ENCODE peak calls at places on chromosomes 5 and 9, in eight cellular contexts. X is stomach; F is lower lobe of right lung; D is CD8-positive, alpha-beta memory T cell; Q is brain microvascular endothelial cell; I is iPS DF 6.9; C is CD4-positive, alpha-beta T cell; J is CD4-positive, alpha-beta memory T cell. M is an unnamed sample.

GRCh38 chr5:154756203-154756870 is 1.2 kb downstream of the LARP1 start:
- DNase-seq in Q (no peak), J (no peak), C (peak), F (peak), X (peak), D (peak), I (no peak), M (no peak)

GRCh38 chr5:16666140-16666860 is 49.5 kb upstream of the RETREG1 start:
- DNase-seq in X (no peak), J (no peak), Q (no peak), I (no peak), F (no peak), D (no peak), C (no peak), M (no peak)

GRCh38 chr9:5632540-5632939 is 3.6 kb downstream of the RIC1 start:
- DNase-seq in I (no peak), C (no peak), X (no peak), F (no peak), J (no peak), Q (no peak), D (no peak), M (no peak)

GRCh38 chr9:19102181-19102630 is 498 bp downstream of the HAUS6 start:
- DNase-seq in J (peak), Q (no peak), I (no peak), F (peak), X (no peak), C (peak), D (peak), M (peak)

GRCh38 chr5:172498431-172499129 is 44.3 kb upstream of the SH3PXD2B start:
- DNase-seq in Q (no peak), I (no peak), F (no peak), C (no peak), J (no peak), D (no peak), X (no peak), M (no peak)

GRCh38 chr9:107269254-107269653 is 13.8 kb upstream of the RAD23B start:
- DNase-seq in C (no peak), J (no peak), F (no peak), Q (no peak), D (no peak), I (no peak), X (no peak), M (no peak)

GRCh38 chr9:124504530-124505005 is 2.6 kb downstream of the NR5A1 start:
- DNase-seq in F (peak), C (no peak), X (no peak), I (no peak), Q (no peak), D (peak), J (no peak), M (no peak)

GRCh38 chr5:98179791-98180755 is 593.4 kb upstream of the RGMB start:
- DNase-seq in X (no peak), J (no peak), C (no peak), I (no peak), F (no peak), D (no peak), Q (peak), M (no peak)

GRCh38 chr5:16784843-16785791 is 151.0 kb downstream of the MYO10 start:
- DNase-seq in F (no peak), C (no peak), J (no peak), D (no peak), Q (no peak), I (no peak), X (no peak), M (no peak)

GRCh38 chr5:63101870-63102269 is 523.3 kb downstream of the LRRC70 start:
- DNase-seq in D (no peak), Q (no peak), J (no peak), X (no peak), I (no peak), C (no peak), F (no peak), M (no peak)

GRCh38 chr9:18208166-18209059 is 265.5 kb upstream of the ADAMTSL1 start:
- DNase-seq in Q (peak), X (peak), C (no peak), I (peak), D (no peak), J (no peak), F (no peak), M (no peak)

GRCh38 chr5:111223790-111224560 is at the start of gene CAMK4:
- DNase-seq in J (peak), I (peak), Q (peak), X (peak), F (peak), C (peak), D (peak), M (peak)

GRCh38 chr5:95843733-95844223 is 21.3 kb upstream of the GLRX start:
- DNase-seq in C (no peak), X (peak), I (no peak), F (peak), Q (no peak), D (no peak), J (no peak), M (no peak)

GRCh38 chr9:130172858-130173461 is 756 bp downstream of the NCS1 start:
- DNase-seq in Q (no peak), C (peak), J (no peak), D (peak), I (no peak), F (no peak), X (no peak), M (no peak)

GRCh38 chr5:138603521-138603920 is 28.3 kb upstream of the HSPA9 start:
- DNase-seq in F (no peak), C (no peak), J (no peak), I (no peak), Q (peak), X (no peak), D (no peak), M (no peak)

GRCh38 chr5:54063817-54064216 is 246.6 kb downstream of the ARL15 start:
- DNase-seq in J (no peak), D (no peak), I (no peak), C (no peak), F (no peak), X (no peak), Q (peak), M (no peak)

GRCh38 chr9:36162211-36162610 is 7.0 kb upstream of the CCIN start:
- DNase-seq in I (no peak), C (no peak), D (peak), J (no peak), Q (no peak), X (no peak), F (no peak), M (no peak)

GRCh38 chr5:39713224-39713911 is 288.6 kb upstream of the DAB2 start:
- DNase-seq in Q (no peak), D (no peak), I (no peak), J (no peak), X (no peak), C (no peak), F (no peak), M (no peak)

GRCh38 chr5:16713386-16713928 is 96.7 kb upstream of the RETREG1 start:
- DNase-seq in I (no peak), J (no peak), D (no peak), C (no peak), Q (peak), F (no peak), X (no peak), M (no peak)

GRCh38 chr9:92952861-92953620 is 5.7 kb downstream of the FGD3 start:
- DNase-seq in I (no peak), F (no peak), Q (no peak), C (no peak), X (no peak), D (no peak), J (no peak), M (no peak)

GRCh38 chr5:142143878-142144277 is 35.3 kb downstream of the NDFIP1 start:
- DNase-seq in I (no peak), X (no peak), D (no peak), Q (peak), F (no peak), J (peak), C (no peak), M (no peak)

GRCh38 chr5:44842491-44843282 is 33.9 kb downstream of the MRPS30 start:
- DNase-seq in J (no peak), D (no peak), F (no peak), C (no peak), Q (no peak), I (no peak), X (no peak), M (no peak)

GRCh38 chr9:83935276-83935890 is 14.2 kb upstream of the KIF27 start:
- DNase-seq in X (peak), C (no peak), F (no peak), Q (peak), I (no peak), D (no peak), J (no peak), M (no peak)

GRCh38 chr5:150529555-150529954 is 21.6 kb downstream of the NDST1 start:
- DNase-seq in I (no peak), J (no peak), Q (no peak), D (no peak), C (no peak), F (no peak), X (no peak), M (no peak)

GRCh38 chr5:158140120-158140778 is 281.3 kb upstream of the CLINT1 start:
- DNase-seq in C (no peak), F (no peak), D (no peak), J (no peak), X (no peak), Q (peak), I (no peak), M (no peak)

GRCh38 chr9:108645520-108645919 is 210.3 kb downstream of the ACTL7B start:
- DNase-seq in I (no peak), D (no peak), C (no peak), X (no peak), Q (no peak), J (no peak), F (no peak), M (no peak)

GRCh38 chr9:108639736-108640135 is 216.1 kb downstream of the ACTL7B start:
- DNase-seq in X (no peak), I (no peak), C (no peak), J (no peak), Q (no peak), F (no peak), D (no peak), M (no peak)

GRCh38 chr9:108640211-108640610 is 215.6 kb downstream of the ACTL7B start:
- DNase-seq in C (no peak), I (no peak), X (no peak), F (no peak), J (no peak), D (no peak), Q (no peak), M (no peak)

DNA sequence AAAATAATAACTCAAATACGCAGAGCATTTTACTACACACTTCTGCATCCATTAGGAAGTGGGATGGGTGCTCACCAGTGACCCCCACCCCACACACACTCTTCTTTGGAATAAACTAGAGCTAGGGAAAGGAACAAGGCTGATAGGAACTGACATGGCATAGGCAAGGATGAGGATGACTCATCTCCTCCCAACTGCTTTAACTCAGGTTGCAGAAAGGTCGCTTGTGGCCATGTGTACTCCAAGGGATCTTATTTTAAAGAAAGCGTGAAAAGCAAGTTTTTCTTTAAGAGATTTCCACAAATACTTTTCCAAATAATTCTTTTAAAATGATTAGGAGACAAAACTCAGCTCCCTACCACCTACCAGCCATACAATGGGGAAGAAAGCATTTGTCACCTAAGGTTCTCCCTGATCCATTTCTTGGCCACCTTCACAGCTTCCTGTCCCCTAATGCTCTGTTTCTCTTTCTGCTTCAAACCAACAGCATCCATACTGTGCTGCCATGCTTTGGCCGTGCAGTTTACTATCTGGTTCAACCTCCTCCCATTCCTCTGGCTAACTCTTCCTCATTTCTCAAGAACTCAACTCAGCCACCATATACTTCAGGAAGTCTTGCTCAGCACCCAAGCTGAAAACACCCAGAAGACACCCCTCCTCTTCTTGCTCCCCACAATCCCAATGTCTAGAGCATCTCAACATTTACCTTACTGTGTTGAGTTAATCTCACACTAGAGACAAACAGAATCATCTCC is 211.9 kb downstream of the ACTL7B start:
- DNase-seq in Q (peak), D (no peak), X (no peak), F (no peak), I (no peak), J (no peak), C (no peak), M (no peak)
- H3K27ac ChIP-seq in Q (no peak), D (no peak), X (no peak), F (no peak), I (no peak), J (no peak), C (no peak), M (no peak)

DNA sequence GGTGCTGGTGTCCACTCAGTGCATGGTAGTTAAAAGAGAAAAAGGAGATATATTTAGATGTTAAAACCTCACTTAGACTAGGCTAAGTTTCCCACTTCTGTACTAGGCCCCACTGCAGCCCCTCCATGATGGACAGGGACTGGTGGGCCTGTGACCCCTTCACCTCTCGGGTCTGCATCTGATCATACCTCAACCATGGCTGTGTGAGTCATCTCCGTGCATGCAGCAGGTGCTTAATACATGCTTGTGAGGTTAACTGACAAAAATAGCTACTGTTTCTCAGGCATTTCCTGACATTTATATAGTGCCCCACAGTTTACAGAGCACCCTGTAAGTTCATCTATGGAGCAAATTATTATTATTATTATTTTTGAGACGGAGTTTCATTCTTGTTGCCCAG is 8.4 kb upstream of the URM1 start:
- DNase-seq in Q (no peak), D (no peak), X (no peak), C (no peak), I (no peak), J (no peak), F (no peak), M (no peak)
- H3K27ac ChIP-seq in Q (no peak), D (no peak), X (no peak), C (no peak), I (no peak), J (no peak), F (peak), M (peak)

DNA sequence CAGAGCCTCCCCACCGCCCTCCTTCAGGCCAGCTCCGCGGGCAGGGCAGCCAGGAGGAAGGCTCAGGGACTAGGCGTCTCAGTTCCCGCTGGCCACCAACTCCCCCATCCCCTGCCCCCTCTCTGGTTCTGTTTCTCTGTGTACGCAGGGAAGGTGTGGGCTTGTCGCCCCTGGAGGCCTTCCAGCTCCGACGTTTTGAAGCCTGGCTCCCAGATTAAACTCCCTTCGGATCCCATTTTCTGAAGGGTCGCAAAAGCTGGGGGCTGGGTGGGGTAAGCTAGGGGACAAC is 346 bp downstream of the ATOX1 start:
- DNase-seq in Q (no peak), X (peak), F (peak), C (no peak), J (no peak), I (no peak), D (no peak), M (no peak)
- H3K27ac ChIP-seq in Q (peak), X (peak), F (peak), C (peak), J (peak), I (no peak), D (peak), M (peak)

DNA sequence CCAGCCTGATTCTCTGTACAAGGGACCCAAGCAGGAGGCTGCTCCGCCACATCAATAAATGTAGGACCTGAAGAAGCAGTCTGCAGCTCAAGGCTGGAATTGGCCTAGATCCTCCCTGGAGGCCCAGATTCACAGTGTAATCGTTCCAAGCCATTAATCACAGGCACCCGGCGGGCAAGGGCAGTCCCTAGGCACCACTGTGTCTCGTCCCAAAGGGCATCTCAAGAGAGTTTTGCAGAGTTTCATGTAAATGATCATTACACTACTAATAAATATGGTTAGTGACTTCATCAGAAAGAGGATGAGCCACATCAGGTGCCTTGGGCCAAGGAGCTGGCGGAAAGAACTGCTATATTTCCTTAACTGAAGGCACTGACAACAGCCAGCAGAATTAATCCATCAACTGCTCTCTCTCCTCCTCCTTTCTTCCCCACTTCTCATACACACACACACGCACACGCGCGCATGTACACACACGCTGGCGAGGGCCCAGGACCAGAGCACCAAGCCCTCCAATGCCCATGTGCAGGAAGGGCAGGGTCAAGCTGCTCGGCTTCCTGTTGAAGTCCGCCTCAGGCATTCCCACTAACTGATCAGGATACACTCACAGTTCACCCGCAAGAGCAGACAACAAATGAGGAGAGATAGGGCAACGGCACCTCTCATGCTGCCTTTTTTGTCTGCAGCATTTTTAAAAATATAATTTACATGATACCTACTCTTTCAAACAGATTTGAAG is 33.8 kb downstream of the GNAQ start:
- DNase-seq in X (no peak), F (no peak), I (no peak), J (no peak), D (no peak), C (no peak), Q (no peak), M (no peak)
- H3K27ac ChIP-seq in X (no peak), F (peak), I (no peak), J (no peak), D (no peak), C (no peak), Q (no peak), M (no peak)

GRCh38 chr9:133129001-133129799 is 8.2 kb upstream of the RALGDS start:
- DNase-seq in C (no peak), X (no peak), Q (no peak), F (peak), I (no peak), J (no peak), D (no peak), M (peak)

GRCh38 chr9:133128152-133128551 is 7.1 kb upstream of the RALGDS start:
- DNase-seq in Q (no peak), C (no peak), I (no peak), X (no peak), F (no peak), D (no peak), J (no peak), M (no peak)

GRCh38 chr9:133127340-133127981 is 6.4 kb upstream of the RALGDS start:
- DNase-seq in J (peak), I (no peak), F (peak), X (peak), C (peak), D (peak), Q (no peak), M (no peak)

GRCh38 chr9:133125706-133126696 is 5.0 kb upstream of the RALGDS start:
- DNase-seq in J (no peak), C (no peak), Q (peak), F (peak), I (no peak), D (no peak), X (no peak), M (no peak)

DNA sequence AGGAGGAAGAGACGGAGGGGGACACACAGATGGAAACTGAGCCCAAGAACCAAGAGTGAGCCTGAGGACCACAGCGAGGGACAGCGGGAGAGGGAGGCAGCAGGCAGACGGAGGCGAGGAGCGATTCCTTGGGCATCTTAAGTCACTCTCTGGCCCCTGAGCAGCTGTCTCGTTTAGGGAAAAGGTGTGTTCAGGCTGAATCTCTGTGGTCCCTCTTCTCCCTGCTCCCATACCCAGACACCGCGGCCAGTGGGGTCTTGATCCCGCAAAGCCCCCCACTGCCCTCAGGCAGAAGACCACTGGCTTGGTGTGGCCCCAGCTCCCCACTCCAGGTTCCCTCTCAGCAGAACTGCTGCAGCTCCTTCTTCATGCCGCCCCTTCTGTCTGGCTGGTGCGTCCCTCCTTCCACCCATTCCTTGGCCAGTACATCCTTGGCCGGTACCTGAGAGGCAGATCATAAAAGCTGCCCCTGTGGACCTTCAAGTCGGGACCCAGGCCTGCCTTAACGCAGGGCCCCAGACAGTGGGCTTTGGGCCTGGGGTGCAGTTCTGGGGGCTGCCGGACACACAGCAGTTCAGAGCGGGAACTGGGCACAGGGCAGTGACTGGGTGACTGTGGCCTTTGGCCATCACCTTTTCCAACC is 5.8 kb upstream of the RALGDS start:
- DNase-seq in F (no peak), Q (no peak), J (no peak), D (no peak), C (no peak), X (no peak), I (no peak), M (no peak)
- H3K27ac ChIP-seq in F (peak), Q (no peak), J (peak), D (peak), C (peak), X (peak), I (no peak), M (peak)

DNA sequence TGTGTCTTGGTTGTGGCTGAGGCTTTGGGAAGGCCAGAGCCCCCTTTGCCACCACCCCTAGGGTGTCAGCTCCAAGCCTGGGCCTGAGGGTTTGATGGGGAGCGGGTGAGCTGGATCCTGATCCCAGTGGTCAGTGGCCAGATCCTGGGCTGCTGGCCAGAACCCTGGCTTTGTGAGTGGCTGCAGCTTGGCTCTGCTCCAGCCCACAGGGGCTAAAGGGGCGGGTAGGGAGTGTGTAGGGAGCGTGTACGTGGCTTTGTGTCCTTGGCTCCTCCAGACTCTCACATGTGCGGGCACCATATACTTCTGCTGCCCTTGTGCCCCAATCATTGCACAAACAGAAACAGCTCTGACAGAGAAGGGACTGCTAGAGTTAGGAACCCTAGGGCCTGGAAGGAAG is 1.2 kb upstream of the IL11RA start:
- DNase-seq in I (no peak), Q (no peak), C (no peak), J (no peak), F (no peak), X (no peak), D (no peak), M (no peak)
- H3K27ac ChIP-seq in I (no peak), Q (no peak), C (no peak), J (no peak), F (peak), X (peak), D (no peak), M (no peak)